ENCODE peak calls at places on chromosomes 4 and X, in nine cellular contexts. V is IMR-90, C is WTC11, P is tibial artery, U is fibroblast of lung, S is cardiac muscle cell, R is GM23338, J is mammary epithelial cell, F is nephron progenitor cell. O is an unnamed sample.

GRCh38 chrX:8304668-8305067 is 133.6 kb upstream of the VCX2 start:
- DNase-seq in U (no peak), P (no peak), R (no peak), C (no peak), V (no peak), J (peak), S (no peak), F (no peak), O (no peak)

GRCh38 chr4:153258750-153259149 is 54.5 kb downstream of the TRIM2 start:
- DNase-seq in P (no peak), R (peak), U (no peak), F (no peak), V (no peak), C (no peak), S (no peak), J (no peak), O (no peak)

GRCh38 chr4:79248610-79249009 is 77.3 kb downstream of the NAA11 start:
- DNase-seq in U (no peak), C (no peak), V (no peak), J (no peak), R (no peak), S (no peak), P (no peak), F (no peak), O (no peak)

GRCh38 chr4:113645771-113646455 is 115.6 kb downstream of the CAMK2D start:
- DNase-seq in S (peak), C (no peak), P (no peak), F (no peak), J (peak), U (peak), V (peak), R (peak), O (peak)

GRCh38 chrX:81354954-81355353 is 153.1 kb downstream of the SH3BGRL start:
- DNase-seq in S (no peak), R (no peak), C (no peak), V (no peak), U (no peak), P (no peak), J (no peak), F (no peak), O (no peak)

GRCh38 chr4:116664198-116664597 is 421.2 kb downstream of the TRAM1L1 start:
- DNase-seq in R (peak), J (no peak), C (peak), P (no peak), S (no peak), F (no peak), U (no peak), V (no peak), O (no peak)

GRCh38 chr4:121728066-121728465 is 31.3 kb upstream of the ANXA5 start:
- DNase-seq in R (no peak), J (peak), S (peak), P (no peak), C (no peak), V (peak), U (peak), F (no peak), O (no peak)

GRCh38 chr4:53987761-53988171 is 76.6 kb downstream of the CHIC2 start:
- DNase-seq in C (no peak), S (peak), U (peak), R (no peak), V (peak), F (no peak), J (peak), P (no peak), O (no peak)

GRCh38 chr4:74006009-74006476 is 7.6 kb upstream of the CXCL5 start:
- DNase-seq in S (peak), J (peak), C (no peak), V (peak), F (no peak), R (no peak), P (no peak), U (peak), O (no peak)

GRCh38 chrX:153766098-153766817 is 2.2 kb downstream of the PLXNB3 start:
- DNase-seq in J (peak), F (no peak), P (no peak), S (peak), V (peak), R (no peak), C (no peak), U (peak), O (peak)

GRCh38 chr4:105145913-105146285 is 777 bp upstream of the TET2 start:
- DNase-seq in P (peak), U (no peak), J (no peak), R (peak), V (no peak), F (no peak), C (peak), S (no peak), O (peak)

GRCh38 chrX:46653482-46653881 is 79.9 kb downstream of the CHST7 start:
- DNase-seq in R (peak), U (peak), F (peak), J (no peak), P (no peak), C (peak), S (peak), V (peak), O (peak)

GRCh38 chr4:34181311-34181808 is 2063.0 kb downstream of the ARAP2 start:
- DNase-seq in F (no peak), C (no peak), J (peak), R (no peak), V (peak), U (peak), S (peak), P (no peak), O (peak)

GRCh38 chrX:13099121-13099520 is 54.7 kb upstream of the FAM9C start:
- DNase-seq in V (no peak), U (no peak), F (no peak), J (peak), P (no peak), R (no peak), C (no peak), S (peak), O (no peak)

GRCh38 chrX:71106427-71106826 is at the start of gene CXorf65:
- DNase-seq in J (no peak), P (no peak), F (no peak), S (no peak), U (no peak), R (no peak), C (no peak), V (no peak), O (no peak)

GRCh38 chr4:188439641-188440311 is 300.5 kb downstream of the TRIML1 start:
- DNase-seq in J (peak), C (no peak), R (no peak), F (no peak), P (no peak), S (peak), V (peak), U (peak), O (peak)

GRCh38 chr4:126955292-126956191 is 677.2 kb upstream of the INTU start:
- DNase-seq in F (no peak), J (no peak), R (peak), S (no peak), V (no peak), P (no peak), U (no peak), C (peak), O (no peak)

GRCh38 chr4:82559735-82560120 is 2.1 kb downstream of the TMEM150C start:
- DNase-seq in F (no peak), P (no peak), R (no peak), V (no peak), J (no peak), U (no peak), C (no peak), S (no peak), O (no peak)

GRCh38 chr4:82560853-82561744 is 689 bp downstream of the TMEM150C start:
- DNase-seq in S (no peak), V (no peak), P (no peak), F (no peak), R (peak), C (peak), U (no peak), J (no peak), O (peak)

GRCh38 chr4:82567444-82567843 is 5.7 kb upstream of the TMEM150C start:
- DNase-seq in J (no peak), S (no peak), U (no peak), P (no peak), R (no peak), V (no peak), F (no peak), C (no peak), O (no peak)

GRCh38 chr4:82562553-82562854 is 716 bp upstream of the TMEM150C start:
- DNase-seq in F (peak), U (no peak), C (no peak), J (no peak), P (no peak), R (peak), S (no peak), V (no peak), O (no peak)

DNA sequence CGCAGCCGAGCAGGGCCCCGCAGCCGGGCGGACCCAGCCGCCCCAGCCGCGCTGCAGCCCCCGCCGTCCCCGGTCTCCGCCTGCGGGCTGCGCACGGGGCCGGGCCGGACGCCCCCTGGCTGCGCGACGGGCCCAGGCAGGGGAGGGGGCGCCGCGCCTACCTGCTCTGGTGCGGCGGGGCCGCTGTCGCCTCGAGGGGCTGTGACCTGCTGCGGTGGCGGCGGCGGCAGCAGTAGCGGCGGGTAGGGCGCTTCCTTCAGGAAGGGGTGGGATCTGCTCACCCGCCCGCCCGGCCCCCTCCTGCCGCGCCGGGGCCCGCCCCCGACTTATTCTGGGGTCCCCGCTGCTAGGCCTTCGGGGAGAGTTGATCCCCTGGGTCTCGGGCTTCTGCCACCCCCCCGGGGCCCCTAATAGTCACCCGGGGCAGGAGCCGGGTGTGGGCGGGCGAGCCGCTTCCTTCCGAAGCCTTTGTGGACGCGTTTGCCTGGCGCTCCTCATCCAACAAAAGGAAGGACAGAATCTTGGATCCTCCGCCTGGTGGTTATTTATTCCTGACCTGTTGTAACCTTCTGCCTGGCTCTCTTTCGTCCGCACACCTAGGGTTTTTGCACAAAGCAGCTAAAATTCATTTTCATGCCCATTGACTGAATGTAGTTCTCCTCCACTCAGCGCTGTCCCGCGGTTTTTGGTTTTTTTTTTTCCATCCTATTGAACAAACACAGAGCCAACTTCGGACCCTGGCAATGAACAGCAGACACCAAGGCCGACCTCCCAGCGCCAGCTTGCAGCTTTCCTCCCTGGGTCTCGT is at the start of gene TMEM150C:
- DNase-seq in F (peak), P (no peak), V (no peak), U (peak), J (no peak), S (peak), R (peak), C (peak), O (peak)
- TF ChIP-seq CTCF in F (no peak), P (no peak), V (no peak), U (no peak), J (no peak), S (no peak), R (peak), C (no peak), O (no peak)

GRCh38 chrX:41137589-41137988 is 52.3 kb downstream of the USP9X start:
- DNase-seq in V (peak), R (peak), C (no peak), J (no peak), S (no peak), P (no peak), F (no peak), U (peak), O (no peak)
- TF ChIP-seq CTCF in V (peak), R (no peak), C (no peak), J (peak), S (peak), P (no peak), F (peak), U (no peak), O (peak)

GRCh38 chrX:41333994-41334865 is at the start of gene DDX3X:
- DNase-seq in F (peak), J (peak), P (peak), C (peak), S (peak), R (peak), V (peak), U (peak), O (peak)
- TF ChIP-seq CTCF in F (no peak), J (no peak), P (peak), C (no peak), S (no peak), R (no peak), V (peak), U (peak), O (no peak)

DNA sequence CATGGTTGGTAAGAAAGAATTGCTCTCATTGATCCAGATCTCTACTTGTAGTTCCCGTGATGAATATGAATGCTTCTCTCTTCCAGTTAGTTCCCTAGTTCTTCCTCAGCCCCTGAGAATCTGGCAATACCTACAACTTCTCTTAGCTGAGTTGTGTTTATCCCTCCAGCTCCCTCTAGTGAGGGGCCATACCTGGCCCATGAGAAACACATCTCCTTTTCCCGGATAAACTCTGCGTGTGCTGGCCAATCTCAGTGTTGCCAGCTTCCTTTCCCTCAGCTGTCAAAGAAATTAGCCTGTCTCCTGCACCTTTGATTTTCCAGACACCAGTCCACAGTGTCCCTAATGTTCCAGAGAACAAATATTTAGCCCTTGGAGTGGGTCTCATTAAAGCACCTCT is 5.7 kb downstream of the CBLL2 start:
- DNase-seq in P (no peak), J (peak), C (no peak), S (no peak), V (no peak), R (peak), F (no peak), U (no peak), O (peak)
- TF ChIP-seq CTCF in P (no peak), J (peak), C (no peak), S (no peak), V (no peak), R (peak), F (no peak), U (no peak), O (no peak)

GRCh38 chr4:97720869-97721432 is 422.3 kb downstream of the STPG2 start:
- DNase-seq in V (no peak), P (no peak), C (no peak), F (no peak), R (peak), S (peak), J (peak), U (no peak), O (peak)
- TF ChIP-seq CTCF in V (no peak), P (no peak), C (no peak), F (peak), R (peak), S (peak), J (peak), U (no peak), O (no peak)

DNA sequence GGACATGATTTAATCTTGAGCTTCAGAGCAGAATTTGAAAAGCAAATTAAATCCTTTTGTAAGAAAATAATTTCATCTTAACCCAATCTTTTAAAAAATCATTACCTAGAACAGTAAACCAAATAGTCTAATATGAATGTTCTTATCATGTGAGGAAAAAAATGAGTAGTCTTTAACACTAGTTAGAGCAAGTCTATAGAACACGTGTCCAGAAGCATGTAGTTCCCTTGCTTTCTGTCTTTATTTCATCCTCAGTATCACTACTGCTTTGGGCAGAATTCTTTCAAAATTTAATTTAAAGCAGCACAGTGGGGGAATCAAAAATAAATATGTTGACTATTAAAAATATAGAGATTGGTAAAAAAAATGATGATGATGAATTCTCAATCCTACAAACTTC is 2.1 kb downstream of the RBM47 start:
- DNase-seq in C (no peak), J (no peak), U (no peak), R (no peak), P (no peak), F (no peak), S (no peak), V (no peak), O (no peak)
- TF ChIP-seq CTCF in C (no peak), J (no peak), U (no peak), R (no peak), P (no peak), F (no peak), S (no peak), V (no peak), O (no peak)

O was measured in Calu3.